ENCODE peak calls at places on chromosomes 12 and 14, in eight cellular contexts. C is AG09319; F is NCI-H2081; Z is activated CD4-positive, alpha-beta T cell treated with anti-CD3 and anti-CD28 coated beads, Interleukin-2, amount 10 ng/mL, durations not matched to agents 7 days and 5 days; W is renal cortical epithelial cell; U is HEK293T; T is psoas muscle; V is Caco-2. Q is an unnamed sample.

GRCh38 chr14:99064262-99064954 is 207.6 kb downstream of the BCL11B start:
- DNase-seq in V (no peak), T (no peak), W (peak; percentile 77), U (no peak), Z (no peak), C (no peak), F (no peak), Q (no peak)

GRCh38 chr12:54384591-54385041 is at the start of gene ZNF385A:
- DNase-seq in U (no peak), T (peak; percentile 63), Z (no peak), F (no peak), W (no peak), C (no peak), V (no peak), Q (no peak)

GRCh38 chr14:83425138-83425537 is 1891.5 kb upstream of the SEL1L start:
- DNase-seq in C (peak; percentile 12), T (no peak), U (no peak), W (peak; percentile 38), V (no peak), F (no peak), Z (no peak), Q (no peak)

GRCh38 chr12:5624873-5625272 is 193.0 kb downstream of the NTF3 start:
- DNase-seq in U (no peak), F (no peak), T (no peak), Z (no peak), C (no peak), W (no peak), V (no peak), Q (no peak)

GRCh38 chr14:50980451-50980850 is 36.2 kb upstream of the PYGL start:
- DNase-seq in T (no peak), U (no peak), Z (no peak), V (no peak), C (no peak), F (no peak), W (no peak), Q (no peak)

GRCh38 chr12:24921251-24922038 is 27.5 kb downstream of the BCAT1 start:
- DNase-seq in V (no peak), U (no peak), F (no peak), T (no peak), C (no peak), Z (no peak), W (peak; percentile 4), Q (no peak)

GRCh38 chr12:47360771-47361388 is 281.1 kb upstream of the AMIGO2 start:
- DNase-seq in W (no peak), C (no peak), U (no peak), T (no peak), Z (peak; percentile 77), V (no peak), F (no peak), Q (no peak)

GRCh38 chr12:4056910-4057845 is 184.0 kb upstream of the PARP11 start:
- DNase-seq in T (no peak), U (no peak), C (no peak), V (no peak), Z (no peak), F (no peak), W (no peak), Q (no peak)

GRCh38 chr12:9951026-9951652 is 19.0 kb upstream of the CLEC2A start:
- DNase-seq in W (no peak), V (no peak), C (no peak), F (no peak), U (no peak), T (no peak), Z (peak; percentile 67), Q (no peak)

GRCh38 chr14:61477845-61478438 is 156.6 kb downstream of the PRKCH start:
- DNase-seq in Z (peak; percentile 23), V (no peak), U (no peak), T (peak; percentile 72), W (peak; percentile 79), C (no peak), F (peak; percentile 41), Q (no peak)

GRCh38 chr14:84894254-84894653 is 635.7 kb upstream of the FLRT2 start:
- DNase-seq in V (no peak), Z (no peak), T (no peak), C (no peak), F (peak; percentile 55), U (no peak), W (no peak), Q (no peak)

GRCh38 chr12:30437044-30437443 is 258.6 kb downstream of the IPO8 start:
- DNase-seq in W (no peak), V (no peak), Z (no peak), T (no peak), F (no peak), C (no peak), U (no peak), Q (no peak)